ENCODE peak calls at places on chromosomes 7 and 10, in eight cellular contexts. K is tibial artery, B is cardiac muscle cell, E is neuronal stem cell, H is sigmoid colon, X is kidney, Q is GM23338, Y is pancreas. L is an unnamed sample. For H3K4me1, the result is how much of the 10 kb centered on the place peaks cover.

GRCh38 chr7:154789404-154789803 is 213.5 kb downstream of the PAXIP1 start:
- DNase-seq in B (peak), Q (no peak), K (no peak), X (no peak), E (peak), Y (no peak), H (no peak), L (peak)

GRCh38 chr10:13659887-13660544 is 73.3 kb downstream of the PRPF18 start:
- DNase-seq in H (peak), X (no peak), Y (peak), E (peak), K (peak), B (peak), Q (peak), L (no peak)

GRCh38 chr7:11858668-11859302 is 26.8 kb upstream of the THSD7A start:
- DNase-seq in X (no peak), K (no peak), B (no peak), H (no peak), Y (no peak), Q (no peak), E (no peak), L (no peak)

GRCh38 chr10:71887767-71888166 is 36.7 kb upstream of the PSAP start:
- DNase-seq in X (no peak), B (no peak), Q (no peak), Y (no peak), K (no peak), H (no peak), E (no peak), L (no peak)

GRCh38 chr7:133401225-133401624 is 148.3 kb downstream of the EXOC4 start:
- DNase-seq in H (no peak), B (no peak), Y (no peak), Q (no peak), K (no peak), X (no peak), E (no peak), L (no peak)

GRCh38 chr10:34297551-34298370 is 517.3 kb downstream of the PARD3 start:
- DNase-seq in K (no peak), E (no peak), X (no peak), H (no peak), Q (peak), Y (no peak), B (no peak), L (no peak)

GRCh38 chr7:101733713-101734475 is 83.5 kb upstream of the CUX1 start:
- DNase-seq in Y (peak), K (no peak), X (peak), Q (peak), H (no peak), B (peak), E (peak), L (peak)

GRCh38 chr10:34905200-34905927 is 90.3 kb upstream of the PARD3 start:
- DNase-seq in B (no peak), Y (no peak), E (no peak), Q (peak), X (no peak), K (no peak), H (peak), L (no peak)

GRCh38 chr7:125648543-125648942 is 718.9 kb upstream of the POT1 start:
- DNase-seq in B (no peak), H (no peak), Q (no peak), X (no peak), E (no peak), Y (no peak), K (no peak), L (no peak)

GRCh38 chr7:485188-486081 is 34.2 kb downstream of the PDGFA start:
- DNase-seq in E (no peak), X (peak), Q (no peak), K (peak), B (no peak), H (peak), Y (no peak), L (no peak)

GRCh38 chr7:69104023-69104422 is 494.3 kb upstream of the AUTS2 start:
- DNase-seq in B (no peak), H (no peak), E (no peak), Q (peak), X (no peak), Y (no peak), K (no peak), L (peak)

GRCh38 chr7:46716926-46717325 is 795.9 kb upstream of the IGFBP3 start:
- DNase-seq in E (no peak), X (no peak), K (no peak), B (no peak), Q (no peak), H (no peak), Y (no peak), L (no peak)

GRCh38 chr10:79243211-79244067 is 103.8 kb upstream of the PPIF start:
- DNase-seq in B (peak), E (peak), H (peak), K (peak), Y (no peak), Q (peak), X (peak), L (no peak)

GRCh38 chr10:46002916-46003693 is 27.3 kb downstream of the NCOA4 start:
- DNase-seq in K (no peak), Y (no peak), B (no peak), E (no peak), Q (no peak), X (no peak), H (no peak), L (no peak)

GRCh38 chr10:46005383-46005782 is 25.0 kb downstream of the NCOA4 start:
- DNase-seq in B (no peak), K (no peak), H (no peak), X (no peak), Q (no peak), E (no peak), Y (no peak), L (no peak)

GRCh38 chr10:46001187-46001756 is 29.0 kb downstream of the TIMM23 start:
- DNase-seq in X (no peak), K (no peak), H (no peak), Y (no peak), Q (no peak), E (no peak), B (no peak), L (no peak)

GRCh38 chr10:46006219-46006618 is 24.2 kb downstream of the NCOA4 start:
- DNase-seq in B (no peak), Q (no peak), E (no peak), H (no peak), X (no peak), K (no peak), Y (no peak), L (no peak)
- H3K4me3 ChIP-seq in B (no peak), Q (no peak), E (no peak), H (no peak), X (no peak), K (no peak), Y (no peak), L (no peak)

GRCh38 chr10:47127188-47127587 is 172.8 kb upstream of the GDF10 start:
- DNase-seq in K (no peak), E (no peak), X (no peak), Y (no peak), H (no peak), Q (peak), B (no peak), L (no peak)
- H3K4me1 ChIP-seq in K (under half), E (under half), X (under half), Y (under half), H (under half), Q (under half), B (under half), L (under half)

GRCh38 chr7:135377171-135377570 is 132.7 kb downstream of the CNOT4 start:
- DNase-seq in H (no peak), Q (no peak), E (no peak), Y (no peak), X (no peak), K (no peak), B (no peak), L (no peak)
- H3K4me3 ChIP-seq in H (no peak), Q (no peak), E (no peak), Y (no peak), X (no peak), K (no peak), B (no peak), L (no peak)

DNA sequence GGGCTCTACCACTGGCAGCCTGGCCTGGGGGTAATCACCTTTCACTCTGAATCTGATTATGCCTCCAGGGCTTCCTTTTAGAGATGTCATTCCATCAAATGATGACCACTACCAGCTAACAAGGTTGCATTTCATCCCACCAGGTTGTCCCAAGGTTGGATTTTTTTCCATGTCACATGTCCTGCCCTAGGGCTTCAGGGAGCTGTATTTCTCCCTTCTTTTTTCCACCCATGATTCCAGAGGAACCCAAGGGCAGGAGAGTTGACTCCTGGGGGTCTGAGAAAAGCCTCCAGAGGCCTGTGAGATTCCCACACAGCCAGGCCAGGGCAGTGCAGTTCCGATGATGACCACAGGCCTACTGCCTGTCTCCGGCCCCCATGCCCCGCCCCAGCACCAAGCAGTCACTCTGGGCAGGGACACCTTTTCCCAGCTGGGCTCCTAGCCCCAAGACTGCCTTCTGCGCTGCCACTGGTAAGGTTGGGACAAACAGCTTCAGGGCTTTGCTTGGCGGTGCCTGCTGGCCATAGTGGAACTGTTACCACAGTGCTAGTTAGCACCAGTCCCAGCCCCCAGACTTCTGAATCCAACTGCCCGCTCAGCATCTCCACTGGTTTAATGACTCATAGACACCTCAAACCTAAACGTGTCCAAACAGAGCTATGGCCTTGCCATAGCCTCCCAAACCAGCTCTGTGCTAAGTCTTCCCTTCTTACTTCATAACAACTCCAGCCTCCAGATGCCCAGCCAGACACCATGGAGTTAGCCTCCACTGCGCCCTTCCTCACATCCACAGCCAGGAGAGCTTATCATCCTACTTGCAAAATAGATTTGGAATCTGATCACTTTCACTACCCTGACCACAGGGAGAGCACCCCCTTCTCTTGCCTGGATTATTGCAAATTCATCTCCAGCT is 133.7 kb downstream of the ARHGAP22 start:
- DNase-seq in X (peak), H (peak), K (no peak), B (no peak), Q (no peak), E (no peak), Y (no peak), L (no peak)
- H3K4me1 ChIP-seq in X (under half), H (under half), K (under half), B (under half), Q (under half), E (under half), Y (under half), L (under half)

GRCh38 chr10:130611239-130611638 is 475.0 kb downstream of the GLRX3 start:
- DNase-seq in E (no peak), Q (no peak), B (no peak), Y (no peak), H (no peak), K (no peak), X (no peak), L (no peak)
- H3K4me3 ChIP-seq in E (peak), Q (no peak), B (no peak), Y (no peak), H (no peak), K (no peak), X (no peak), L (no peak)

GRCh38 chr7:50357346-50357745 is 52.8 kb downstream of the IKZF1 start:
- DNase-seq in X (no peak), B (no peak), Q (no peak), H (no peak), E (no peak), Y (no peak), K (no peak), L (no peak)
- H3K4me1 ChIP-seq in X (under half), B (under half), Q (under half), H (under half), E (under half), Y (under half), K (under half), L (under half)

DNA sequence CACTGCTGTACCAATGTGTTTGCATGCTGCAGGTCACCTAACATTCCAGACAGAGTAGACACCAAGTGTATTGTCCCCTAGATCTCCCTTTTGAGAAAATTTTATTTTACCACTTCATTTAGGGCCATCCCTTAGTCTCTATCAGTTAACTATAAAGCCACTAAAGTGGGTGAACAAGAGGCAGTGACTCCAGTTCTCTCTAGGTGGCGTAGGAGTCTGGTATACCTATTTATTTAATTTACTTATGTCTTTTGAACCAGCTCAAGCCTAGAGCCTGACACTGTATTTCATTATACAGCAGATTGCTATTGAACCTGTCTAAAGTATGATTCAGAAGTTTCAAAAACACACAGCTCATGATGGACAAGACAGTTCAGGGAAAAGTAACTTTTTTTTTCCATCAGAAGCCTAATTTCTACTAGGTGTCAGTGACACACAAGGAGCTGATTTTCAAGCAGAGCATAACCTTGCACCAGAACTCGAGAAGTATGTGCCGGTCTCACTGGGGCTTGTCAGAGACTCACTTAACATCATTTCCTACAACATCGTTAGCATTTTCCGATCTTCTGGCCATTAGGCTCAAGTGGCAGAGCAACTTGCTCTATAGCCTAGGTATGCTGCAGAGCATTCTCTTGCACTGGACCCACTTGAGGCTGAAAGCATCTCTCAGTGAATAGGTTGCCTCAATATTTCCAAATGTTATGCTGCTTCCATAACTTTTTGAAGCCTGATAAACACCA is 175.4 kb downstream of the CDC14C start:
- DNase-seq in X (no peak), B (peak), E (no peak), K (no peak), Y (no peak), H (no peak), Q (peak), L (no peak)
- H3K4me3 ChIP-seq in X (no peak), B (no peak), E (no peak), K (no peak), Y (no peak), H (no peak), Q (no peak), L (no peak)